ENCODE peak calls at places on chromosomes 4 and X, in five cellular contexts. D, T, L, I and N are unnamed samples.

GRCh38 chr4:38381788-38382187 is 282.2 kb upstream of the KLF3 start:
- DNase-seq in D (no peak), T (no peak), L (no peak), I (no peak), N (no peak)

GRCh38 chrX:134847133-134847532 is 143.7 kb upstream of the SMIM10 start:
- DNase-seq in D (no peak), T (no peak), L (no peak), I (no peak), N (no peak)

GRCh38 chr4:116395408-116395807 is 690.0 kb downstream of the TRAM1L1 start:
- DNase-seq in D (no peak), T (no peak), L (no peak), I (no peak), N (no peak)

GRCh38 chr4:143292858-143293257 is 43.8 kb upstream of the GAB1 start:
- DNase-seq in D (no peak), T (no peak), L (no peak), I (no peak), N (no peak)

GRCh38 chr4:123168812-123169211 is 227.8 kb upstream of the SPRY1 start:
- DNase-seq in D (no peak), T (no peak), L (no peak), I (no peak), N (no peak)

GRCh38 chr4:99149620-99150019 is 5.5 kb upstream of the ADH4 start:
- DNase-seq in D (no peak), T (no peak), L (no peak), I (peak), N (no peak)

GRCh38 chrX:12579311-12579710 is 211.9 kb upstream of the PRPS2 start:
- DNase-seq in D (no peak), T (no peak), L (no peak), I (no peak), N (no peak)

GRCh38 chr4:153028535-153028934 is 92.4 kb downstream of the FHDC1 start:
- DNase-seq in D (no peak), T (no peak), L (no peak), I (no peak), N (no peak)

GRCh38 chr4:74874785-74875367 is 58.0 kb upstream of the PARM1 start:
- DNase-seq in D (peak), T (peak), L (peak), I (peak), N (peak)

GRCh38 chr4:56313132-56313531 is 74.2 kb downstream of the AASDH start:
- DNase-seq in D (no peak), T (no peak), L (no peak), I (no peak), N (no peak)

GRCh38 chr4:155602351-155603140 is 64.1 kb upstream of the GUCY1A1 start:
- DNase-seq in D (no peak), T (no peak), L (no peak), I (no peak), N (no peak)

GRCh38 chrX:107851215-107851614 is 25.5 kb downstream of the MID2 start:
- DNase-seq in D (no peak), T (no peak), L (no peak), I (peak), N (peak)